ENCODE peak calls at places on chromosomes 12 and 14, in six cellular contexts. Y, X, S, H, A and D are unnamed samples.

GRCh38 chr12:98453492-98453891 is 61.9 kb upstream of the TMPO start:
- DNase-seq in A (no peak), X (no peak), H (no peak), Y (no peak), S (no peak), D (no peak)

GRCh38 chr14:68232643-68233055 is 413.1 kb downstream of the RAD51B start:
- DNase-seq in H (no peak), X (peak), Y (peak), S (no peak), A (no peak), D (no peak)

GRCh38 chr14:51554339-51554920 is 97.3 kb upstream of the FRMD6 start:
- DNase-seq in X (peak), H (no peak), A (no peak), S (no peak), Y (peak), D (no peak)

GRCh38 chr12:122830517-122831214 is 4.6 kb upstream of the HIP1R start:
- DNase-seq in H (no peak), X (peak), S (no peak), Y (peak), A (no peak), D (no peak)

GRCh38 chr14:104693482-104694431 is 4.3 kb downstream of the INF2 start:
- DNase-seq in S (no peak), H (no peak), A (no peak), Y (no peak), X (no peak), D (no peak)

GRCh38 chr12:4567073-4567881 is 5.3 kb downstream of the DYRK4 start:
- DNase-seq in S (no peak), Y (no peak), H (no peak), X (no peak), A (no peak), D (no peak)

GRCh38 chr14:50619569-50620141 is 48.5 kb downstream of the SAV1 start:
- DNase-seq in S (no peak), A (no peak), X (peak), H (no peak), Y (peak), D (peak)

GRCh38 chr12:95582230-95583058 is 31.2 kb upstream of the USP44 start:
- DNase-seq in S (no peak), H (no peak), A (no peak), X (peak), Y (peak), D (no peak)

GRCh38 chr12:50589650-50590435 is 85.1 kb downstream of the DIP2B start:
- DNase-seq in X (peak), H (no peak), A (no peak), Y (peak), S (no peak), D (no peak)